ENCODE peak calls at places on chromosome 18, in four cellular contexts. One of them, this sample, is unnamed.

GRCh38 chr18:59712311-59712710 is 15.1 kb upstream of the CCBE1 start:
- DNase-seq in stimulated activated CD4-positive, alpha-beta T cell treated with anti-CD3 and anti-CD28 coated beads, Interleukin-4, amount 100 ng/mL, for 1 hour: no peak
- DNase-seq in B cell: no peak
- DNase-seq in hypothalamus: no peak
- DNase-seq in this sample: no peak

GRCh38 chr18:61727241-61727640 is 165.6 kb downstream of the RNF152 start:
- DNase-seq in B cell: no peak
- DNase-seq in stimulated activated CD4-positive, alpha-beta T cell treated with anti-CD3 and anti-CD28 coated beads, Interleukin-4, amount 100 ng/mL, for 1 hour: no peak
- DNase-seq in hypothalamus: no peak
- DNase-seq in this sample: no peak

GRCh38 chr18:58997811-58998337 is 133.2 kb downstream of the ZNF532 start:
- DNase-seq in B cell: no peak
- DNase-seq in stimulated activated CD4-positive, alpha-beta T cell treated with anti-CD3 and anti-CD28 coated beads, Interleukin-4, amount 100 ng/mL, for 1 hour: no peak
- DNase-seq in hypothalamus: no peak
- DNase-seq in this sample: no peak

GRCh38 chr18:8962906-8963635 is 139.4 kb upstream of the NDUFV2 start:
- DNase-seq in B cell: no peak
- DNase-seq in stimulated activated CD4-positive, alpha-beta T cell treated with anti-CD3 and anti-CD28 coated beads, Interleukin-4, amount 100 ng/mL, for 1 hour: no peak
- DNase-seq in hypothalamus: no peak
- DNase-seq in this sample: no peak

GRCh38 chr18:42445359-42445758 is 490.3 kb downstream of the PIK3C3 start:
- DNase-seq in stimulated activated CD4-positive, alpha-beta T cell treated with anti-CD3 and anti-CD28 coated beads, Interleukin-4, amount 100 ng/mL, for 1 hour: no peak
- DNase-seq in hypothalamus: no peak
- DNase-seq in B cell: no peak
- DNase-seq in this sample: no peak

GRCh38 chr18:43582120-43582519 is 304.8 kb upstream of the SYT4 start:
- DNase-seq in stimulated activated CD4-positive, alpha-beta T cell treated with anti-CD3 and anti-CD28 coated beads, Interleukin-4, amount 100 ng/mL, for 1 hour: no peak
- DNase-seq in hypothalamus: no peak
- DNase-seq in B cell: no peak
- DNase-seq in this sample: no peak

GRCh38 chr18:58676270-58676669 is 5.0 kb downstream of the MALT1 start:
- DNase-seq in hypothalamus: no peak
- DNase-seq in B cell: no peak
- DNase-seq in stimulated activated CD4-positive, alpha-beta T cell treated with anti-CD3 and anti-CD28 coated beads, Interleukin-4, amount 100 ng/mL, for 1 hour: no peak
- DNase-seq in this sample: no peak

GRCh38 chr18:76564636-76565237 is 69.7 kb upstream of the ZNF516 start:
- DNase-seq in hypothalamus: no peak
- DNase-seq in B cell: no peak
- DNase-seq in stimulated activated CD4-positive, alpha-beta T cell treated with anti-CD3 and anti-CD28 coated beads, Interleukin-4, amount 100 ng/mL, for 1 hour: no peak
- DNase-seq in this sample: no peak

GRCh38 chr18:77320960-77321559 is 71.4 kb downstream of the GALR1 start:
- DNase-seq in B cell: no peak
- DNase-seq in hypothalamus: no peak
- DNase-seq in stimulated activated CD4-positive, alpha-beta T cell treated with anti-CD3 and anti-CD28 coated beads, Interleukin-4, amount 100 ng/mL, for 1 hour: no peak
- DNase-seq in this sample: no peak

GRCh38 chr18:24136967-24137373 is 1.9 kb upstream of the CABYR start:
- DNase-seq in B cell: no peak
- DNase-seq in stimulated activated CD4-positive, alpha-beta T cell treated with anti-CD3 and anti-CD28 coated beads, Interleukin-4, amount 100 ng/mL, for 1 hour: no peak
- DNase-seq in hypothalamus: no peak
- DNase-seq in this sample: peak; percentile 55

GRCh38 chr18:77407733-77408132 is 158.1 kb downstream of the GALR1 start:
- DNase-seq in hypothalamus: no peak
- DNase-seq in B cell: no peak
- DNase-seq in stimulated activated CD4-positive, alpha-beta T cell treated with anti-CD3 and anti-CD28 coated beads, Interleukin-4, amount 100 ng/mL, for 1 hour: no peak
- DNase-seq in this sample: peak; percentile 25

GRCh38 chr18:21215480-21215879 is 26.6 kb upstream of the GREB1L start:
- DNase-seq in hypothalamus: no peak
- DNase-seq in stimulated activated CD4-positive, alpha-beta T cell treated with anti-CD3 and anti-CD28 coated beads, Interleukin-4, amount 100 ng/mL, for 1 hour: no peak
- DNase-seq in B cell: no peak
- DNase-seq in this sample: no peak

GRCh38 chr18:27750014-27750413 is 426.9 kb downstream of the CDH2 start:
- DNase-seq in stimulated activated CD4-positive, alpha-beta T cell treated with anti-CD3 and anti-CD28 coated beads, Interleukin-4, amount 100 ng/mL, for 1 hour: no peak
- DNase-seq in hypothalamus: no peak
- DNase-seq in B cell: no peak
- DNase-seq in this sample: peak; percentile 98

GRCh38 chr18:77061946-77062517 is 70.6 kb downstream of the MBP start:
- DNase-seq in B cell: peak; percentile 72
- DNase-seq in stimulated activated CD4-positive, alpha-beta T cell treated with anti-CD3 and anti-CD28 coated beads, Interleukin-4, amount 100 ng/mL, for 1 hour: no peak
- DNase-seq in hypothalamus: no peak
- DNase-seq in this sample: peak; percentile 68

GRCh38 chr18:6553234-6553900 is 138.7 kb upstream of the L3MBTL4 start:
- DNase-seq in B cell: no peak
- DNase-seq in hypothalamus: no peak
- DNase-seq in stimulated activated CD4-positive, alpha-beta T cell treated with anti-CD3 and anti-CD28 coated beads, Interleukin-4, amount 100 ng/mL, for 1 hour: no peak
- DNase-seq in this sample: no peak

GRCh38 chr18:22432672-22433137 is 15.0 kb upstream of the CTAGE1 start:
- DNase-seq in B cell: no peak
- DNase-seq in hypothalamus: no peak
- DNase-seq in stimulated activated CD4-positive, alpha-beta T cell treated with anti-CD3 and anti-CD28 coated beads, Interleukin-4, amount 100 ng/mL, for 1 hour: no peak
- DNase-seq in this sample: peak; percentile 56

GRCh38 chr18:28884304-28884703 is 707.4 kb upstream of the CDH2 start:
- DNase-seq in stimulated activated CD4-positive, alpha-beta T cell treated with anti-CD3 and anti-CD28 coated beads, Interleukin-4, amount 100 ng/mL, for 1 hour: no peak
- DNase-seq in B cell: no peak
- DNase-seq in hypothalamus: no peak
- DNase-seq in this sample: no peak

GRCh38 chr18:36391426-36392145 is 94.1 kb downstream of the FHOD3 start:
- DNase-seq in B cell: no peak
- DNase-seq in hypothalamus: no peak
- DNase-seq in stimulated activated CD4-positive, alpha-beta T cell treated with anti-CD3 and anti-CD28 coated beads, Interleukin-4, amount 100 ng/mL, for 1 hour: no peak
- DNase-seq in this sample: no peak

This sample was measured in mesendoderm.